ENCODE peak calls at places on chromosomes 11 and 22, in nine cellular contexts. One of them, this sample, is unnamed.
A peak's percentile ranks its signal among the peaks of the same experiment; 100 is the strongest.

GRCh38 chr22:50581950-50582561 is 593 bp downstream of the CHKB start:
- DNase-seq in left ventricle myocardium inferior: no peak
- DNase-seq in tibial nerve: no peak
- DNase-seq in nephron progenitor cell: no peak
- DNase-seq in upper lobe of right lung: no peak
- DNase-seq in GM06990: no peak
- DNase-seq in MCF 10A: peak; percentile 20
- DNase-seq in GM12865: peak; percentile 63
- DNase-seq in fibroblast of mammary gland: no peak
- DNase-seq in this sample: no peak

GRCh38 chr11:20611445-20611844 is 12.0 kb downstream of the SLC6A5 start:
- DNase-seq in left ventricle myocardium inferior: no peak
- DNase-seq in tibial nerve: no peak
- DNase-seq in nephron progenitor cell: no peak
- DNase-seq in upper lobe of right lung: no peak
- DNase-seq in GM06990: no peak
- DNase-seq in MCF 10A: no peak
- DNase-seq in GM12865: no peak
- DNase-seq in fibroblast of mammary gland: no peak
- DNase-seq in this sample: no peak

GRCh38 chr11:113906038-113906437 is 1.4 kb downstream of the HTR3B start:
- DNase-seq in left ventricle myocardium inferior: no peak
- DNase-seq in tibial nerve: no peak
- DNase-seq in nephron progenitor cell: peak; percentile 28
- DNase-seq in upper lobe of right lung: no peak
- DNase-seq in GM06990: no peak
- DNase-seq in MCF 10A: peak; percentile 26
- DNase-seq in GM12865: peak; percentile 3
- DNase-seq in fibroblast of mammary gland: peak; percentile 43
- DNase-seq in this sample: peak; percentile 50

GRCh38 chr22:36617694-36618522 is 85.6 kb downstream of the CACNG2 start:
- DNase-seq in left ventricle myocardium inferior: no peak
- DNase-seq in tibial nerve: no peak
- DNase-seq in nephron progenitor cell: no peak
- DNase-seq in upper lobe of right lung: no peak
- DNase-seq in GM06990: no peak
- DNase-seq in MCF 10A: no peak
- DNase-seq in GM12865: no peak
- DNase-seq in fibroblast of mammary gland: no peak
- DNase-seq in this sample: no peak

GRCh38 chr22:30008401-30008800 is 71.9 kb upstream of the HORMAD2 start:
- DNase-seq in left ventricle myocardium inferior: no peak
- DNase-seq in tibial nerve: no peak
- DNase-seq in nephron progenitor cell: no peak
- DNase-seq in upper lobe of right lung: no peak
- DNase-seq in GM06990: no peak
- DNase-seq in MCF 10A: no peak
- DNase-seq in GM12865: no peak
- DNase-seq in fibroblast of mammary gland: no peak
- DNase-seq in this sample: no peak

GRCh38 chr22:17131686-17132085 is 10.5 kb upstream of the TMEM121B start:
- DNase-seq in left ventricle myocardium inferior: no peak
- DNase-seq in tibial nerve: no peak
- DNase-seq in nephron progenitor cell: no peak
- DNase-seq in upper lobe of right lung: no peak
- DNase-seq in GM06990: no peak
- DNase-seq in MCF 10A: no peak
- DNase-seq in GM12865: no peak
- DNase-seq in fibroblast of mammary gland: no peak
- DNase-seq in this sample: no peak

GRCh38 chr11:84089072-84090057 is 803.2 kb upstream of the CCDC90B start:
- DNase-seq in left ventricle myocardium inferior: no peak
- DNase-seq in tibial nerve: no peak
- DNase-seq in nephron progenitor cell: no peak
- DNase-seq in upper lobe of right lung: no peak
- DNase-seq in GM06990: no peak
- DNase-seq in MCF 10A: no peak
- DNase-seq in GM12865: no peak
- DNase-seq in fibroblast of mammary gland: no peak
- DNase-seq in this sample: no peak

GRCh38 chr11:60748225-60748624 is 8.4 kb upstream of the MS4A15 start:
- DNase-seq in left ventricle myocardium inferior: no peak
- DNase-seq in tibial nerve: no peak
- DNase-seq in nephron progenitor cell: no peak
- DNase-seq in upper lobe of right lung: no peak
- DNase-seq in GM06990: no peak
- DNase-seq in MCF 10A: no peak
- DNase-seq in GM12865: no peak
- DNase-seq in fibroblast of mammary gland: no peak
- DNase-seq in this sample: no peak

GRCh38 chr11:134293119-134294113 is 17.2 kb downstream of the GLB1L3 start:
- DNase-seq in left ventricle myocardium inferior: no peak
- DNase-seq in tibial nerve: no peak
- DNase-seq in nephron progenitor cell: no peak
- DNase-seq in upper lobe of right lung: no peak
- DNase-seq in GM06990: no peak
- DNase-seq in MCF 10A: no peak
- DNase-seq in GM12865: no peak
- DNase-seq in fibroblast of mammary gland: no peak
- DNase-seq in this sample: no peak

GRCh38 chr22:37884420-37884819 is 21.7 kb upstream of the MICALL1 start:
- DNase-seq in left ventricle myocardium inferior: no peak
- DNase-seq in tibial nerve: no peak
- DNase-seq in nephron progenitor cell: no peak
- DNase-seq in upper lobe of right lung: no peak
- DNase-seq in GM06990: no peak
- DNase-seq in MCF 10A: no peak
- DNase-seq in GM12865: no peak
- DNase-seq in fibroblast of mammary gland: peak; percentile 73
- DNase-seq in this sample: no peak

GRCh38 chr11:62548545-62549335 is 2.1 kb upstream of the AHNAK start:
- DNase-seq in left ventricle myocardium inferior: peak; percentile 29
- DNase-seq in tibial nerve: peak; percentile 49
- DNase-seq in nephron progenitor cell: no peak
- DNase-seq in upper lobe of right lung: no peak
- DNase-seq in GM06990: no peak
- DNase-seq in MCF 10A: peak; percentile 56
- DNase-seq in GM12865: no peak
- DNase-seq in fibroblast of mammary gland: no peak
- DNase-seq in this sample: no peak

GRCh38 chr11:2802389-2803185 is 83.0 kb downstream of the CDKN1C start:
- DNase-seq in left ventricle myocardium inferior: peak; percentile 13
- DNase-seq in tibial nerve: no peak
- DNase-seq in nephron progenitor cell: no peak
- DNase-seq in upper lobe of right lung: peak; percentile 58
- DNase-seq in GM06990: no peak
- DNase-seq in MCF 10A: no peak
- DNase-seq in GM12865: no peak
- DNase-seq in fibroblast of mammary gland: no peak
- DNase-seq in this sample: no peak

GRCh38 chr11:47225552-47226137 is 10.9 kb downstream of the DDB2 start:
- DNase-seq in left ventricle myocardium inferior: no peak
- DNase-seq in tibial nerve: no peak
- DNase-seq in nephron progenitor cell: no peak
- DNase-seq in upper lobe of right lung: no peak
- DNase-seq in GM06990: no peak
- DNase-seq in MCF 10A: no peak
- DNase-seq in GM12865: peak; percentile 67
- DNase-seq in fibroblast of mammary gland: no peak
- DNase-seq in this sample: no peak

GRCh38 chr11:6563667-6564066 is 39.7 kb downstream of the RRP8 start:
- DNase-seq in left ventricle myocardium inferior: no peak
- DNase-seq in tibial nerve: no peak
- DNase-seq in nephron progenitor cell: no peak
- DNase-seq in upper lobe of right lung: no peak
- DNase-seq in GM06990: no peak
- DNase-seq in MCF 10A: no peak
- DNase-seq in GM12865: no peak
- DNase-seq in fibroblast of mammary gland: no peak
- DNase-seq in this sample: no peak

DNA sequence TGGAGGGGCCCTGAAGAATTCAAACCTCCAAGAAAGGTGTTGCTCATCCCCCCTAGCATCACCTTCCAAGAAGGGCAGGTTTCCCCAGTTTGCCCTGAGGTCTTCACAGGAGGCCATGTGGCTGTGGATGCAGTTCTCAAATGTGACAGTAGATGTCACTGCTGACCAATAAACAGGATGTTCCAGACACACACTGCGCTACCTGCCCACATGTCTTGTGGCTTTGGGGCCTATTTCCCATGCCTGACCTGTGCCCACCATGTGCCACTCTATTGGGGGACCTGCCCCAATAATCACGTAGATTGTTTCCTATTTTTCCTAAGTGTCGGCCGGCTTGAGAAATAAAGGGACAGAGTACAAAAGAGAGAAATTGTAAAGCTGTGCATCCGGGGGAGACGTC is 4.5 kb downstream of the GSTT2 start:
- DNase-seq in left ventricle myocardium inferior: no peak
- DNase-seq in tibial nerve: no peak
- DNase-seq in nephron progenitor cell: no peak
- DNase-seq in upper lobe of right lung: peak; percentile 42
- DNase-seq in GM06990: no peak
- DNase-seq in MCF 10A: peak; percentile 65
- DNase-seq in GM12865: peak; percentile 68
- DNase-seq in fibroblast of mammary gland: peak; percentile 53
- DNase-seq in this sample: no peak
- TF ChIP-seq CTCF in left ventricle myocardium inferior: peak; percentile 71
- TF ChIP-seq CTCF in tibial nerve: peak; percentile 62
- TF ChIP-seq CTCF in nephron progenitor cell: no peak
- TF ChIP-seq CTCF in upper lobe of right lung: peak; percentile 68
- TF ChIP-seq CTCF in GM06990: peak; percentile 44
- TF ChIP-seq CTCF in MCF 10A: peak; percentile 81
- TF ChIP-seq CTCF in GM12865: peak; percentile 82
- TF ChIP-seq CTCF in fibroblast of mammary gland: peak; percentile 77
- TF ChIP-seq CTCF in this sample: peak; percentile 68

GRCh38 chr11:121292503-121293275 is at the start of gene SC5D:
- DNase-seq in left ventricle myocardium inferior: peak; percentile 95
- DNase-seq in tibial nerve: peak; percentile 87
- DNase-seq in nephron progenitor cell: peak; percentile 96
- DNase-seq in upper lobe of right lung: peak; percentile 98
- DNase-seq in GM06990: peak; percentile 97
- DNase-seq in MCF 10A: peak; percentile 92
- DNase-seq in GM12865: peak; percentile 96
- DNase-seq in fibroblast of mammary gland: peak; percentile 89
- DNase-seq in this sample: peak; percentile 88
- TF ChIP-seq CTCF in left ventricle myocardium inferior: no peak
- TF ChIP-seq CTCF in tibial nerve: peak; percentile 23
- TF ChIP-seq CTCF in nephron progenitor cell: no peak
- TF ChIP-seq CTCF in upper lobe of right lung: no peak
- TF ChIP-seq CTCF in GM06990: no peak
- TF ChIP-seq CTCF in MCF 10A: no peak
- TF ChIP-seq CTCF in GM12865: no peak
- TF ChIP-seq CTCF in fibroblast of mammary gland: no peak
- TF ChIP-seq CTCF in this sample: no peak

GRCh38 chr11:28466506-28466905 is 358.3 kb downstream of the METTL15 start:
- DNase-seq in left ventricle myocardium inferior: no peak
- DNase-seq in tibial nerve: no peak
- DNase-seq in nephron progenitor cell: no peak
- DNase-seq in upper lobe of right lung: no peak
- DNase-seq in GM06990: no peak
- DNase-seq in MCF 10A: no peak
- DNase-seq in GM12865: no peak
- DNase-seq in fibroblast of mammary gland: no peak
- DNase-seq in this sample: no peak

GRCh38 chr11:28461846-28462245 is 353.7 kb downstream of the METTL15 start:
- DNase-seq in left ventricle myocardium inferior: no peak
- DNase-seq in tibial nerve: no peak
- DNase-seq in nephron progenitor cell: no peak
- DNase-seq in upper lobe of right lung: no peak
- DNase-seq in GM06990: no peak
- DNase-seq in MCF 10A: peak; percentile 40
- DNase-seq in GM12865: no peak
- DNase-seq in fibroblast of mammary gland: peak; percentile 65
- DNase-seq in this sample: no peak

GRCh38 chr11:28464252-28464867 is 356.2 kb downstream of the METTL15 start:
- DNase-seq in left ventricle myocardium inferior: no peak
- DNase-seq in tibial nerve: no peak
- DNase-seq in nephron progenitor cell: no peak
- DNase-seq in upper lobe of right lung: no peak
- DNase-seq in GM06990: no peak
- DNase-seq in MCF 10A: no peak
- DNase-seq in GM12865: no peak
- DNase-seq in fibroblast of mammary gland: peak; percentile 66
- DNase-seq in this sample: no peak

GRCh38 chr11:28461338-28461737 is 353.1 kb downstream of the METTL15 start:
- DNase-seq in left ventricle myocardium inferior: no peak
- DNase-seq in tibial nerve: no peak
- DNase-seq in nephron progenitor cell: no peak
- DNase-seq in upper lobe of right lung: no peak
- DNase-seq in GM06990: no peak
- DNase-seq in MCF 10A: peak; percentile 35
- DNase-seq in GM12865: no peak
- DNase-seq in fibroblast of mammary gland: peak; percentile 63
- DNase-seq in this sample: peak; percentile 36

GRCh38 chr11:28463826-28464225 is 355.6 kb downstream of the METTL15 start:
- DNase-seq in left ventricle myocardium inferior: no peak
- DNase-seq in tibial nerve: no peak
- DNase-seq in nephron progenitor cell: no peak
- DNase-seq in upper lobe of right lung: no peak
- DNase-seq in GM06990: no peak
- DNase-seq in MCF 10A: no peak
- DNase-seq in GM12865: no peak
- DNase-seq in fibroblast of mammary gland: peak; percentile 22
- DNase-seq in this sample: no peak
- TF ChIP-seq CTCF in left ventricle myocardium inferior: no peak
- TF ChIP-seq CTCF in tibial nerve: no peak
- TF ChIP-seq CTCF in nephron progenitor cell: no peak
- TF ChIP-seq CTCF in upper lobe of right lung: no peak
- TF ChIP-seq CTCF in GM06990: no peak
- TF ChIP-seq CTCF in MCF 10A: no peak
- TF ChIP-seq CTCF in GM12865: no peak
- TF ChIP-seq CTCF in fibroblast of mammary gland: no peak
- TF ChIP-seq CTCF in this sample: no peak

GRCh38 chr11:57776577-57776976 is 15.0 kb downstream of the CTNND1 start:
- DNase-seq in left ventricle myocardium inferior: no peak
- DNase-seq in tibial nerve: no peak
- DNase-seq in nephron progenitor cell: no peak
- DNase-seq in upper lobe of right lung: no peak
- DNase-seq in GM06990: no peak
- DNase-seq in MCF 10A: peak; percentile 20
- DNase-seq in GM12865: no peak
- DNase-seq in fibroblast of mammary gland: no peak
- DNase-seq in this sample: no peak

GRCh38 chr11:57777969-57778317 is 16.3 kb downstream of the CTNND1 start:
- DNase-seq in left ventricle myocardium inferior: no peak
- DNase-seq in tibial nerve: no peak
- DNase-seq in nephron progenitor cell: no peak
- DNase-seq in upper lobe of right lung: no peak
- DNase-seq in GM06990: no peak
- DNase-seq in MCF 10A: peak; percentile 55
- DNase-seq in GM12865: no peak
- DNase-seq in fibroblast of mammary gland: no peak
- DNase-seq in this sample: no peak

GRCh38 chr11:57781529-57781943 is 19.9 kb downstream of the CTNND1 start:
- DNase-seq in left ventricle myocardium inferior: no peak
- DNase-seq in tibial nerve: no peak
- DNase-seq in nephron progenitor cell: no peak
- DNase-seq in upper lobe of right lung: peak; percentile 78
- DNase-seq in GM06990: no peak
- DNase-seq in MCF 10A: peak; percentile 35
- DNase-seq in GM12865: no peak
- DNase-seq in fibroblast of mammary gland: peak; percentile 45
- DNase-seq in this sample: no peak

GRCh38 chr11:57778318-57779037 is 16.9 kb downstream of the CTNND1 start:
- DNase-seq in left ventricle myocardium inferior: peak; percentile 92
- DNase-seq in tibial nerve: peak; percentile 72
- DNase-seq in nephron progenitor cell: peak; percentile 64
- DNase-seq in upper lobe of right lung: peak; percentile 92
- DNase-seq in GM06990: no peak
- DNase-seq in MCF 10A: peak; percentile 96
- DNase-seq in GM12865: no peak
- DNase-seq in fibroblast of mammary gland: peak; percentile 94
- DNase-seq in this sample: peak; percentile 95

GRCh38 chr11:57779275-57779674 is 17.7 kb downstream of the CTNND1 start:
- DNase-seq in left ventricle myocardium inferior: no peak
- DNase-seq in tibial nerve: peak; percentile 18
- DNase-seq in nephron progenitor cell: no peak
- DNase-seq in upper lobe of right lung: no peak
- DNase-seq in GM06990: no peak
- DNase-seq in MCF 10A: peak; percentile 66
- DNase-seq in GM12865: no peak
- DNase-seq in fibroblast of mammary gland: no peak
- DNase-seq in this sample: peak; percentile 54
- TF ChIP-seq CTCF in left ventricle myocardium inferior: peak; percentile 31
- TF ChIP-seq CTCF in tibial nerve: peak; percentile 13
- TF ChIP-seq CTCF in nephron progenitor cell: no peak
- TF ChIP-seq CTCF in upper lobe of right lung: no peak
- TF ChIP-seq CTCF in GM06990: no peak
- TF ChIP-seq CTCF in MCF 10A: no peak
- TF ChIP-seq CTCF in GM12865: no peak
- TF ChIP-seq CTCF in fibroblast of mammary gland: no peak
- TF ChIP-seq CTCF in this sample: peak; percentile 20

This sample was measured in HFFc6.